ENCODE peak calls at places on chromosomes 13 and 19, in six cellular contexts. J, I, S, L, M and Z are unnamed samples.

GRCh38 chr13:100508391-100508790 is 80.2 kb downstream of the GGACT start:
- DNase-seq in L (no peak), I (no peak), M (no peak), S (no peak), J (peak; percentile 96), Z (no peak)

GRCh38 chr19:12872941-12873890 is 8.0 kb downstream of the DNASE2 start:
- DNase-seq in L (peak; percentile 39), I (peak; percentile 35), S (no peak), J (no peak), M (peak; percentile 75), Z (no peak)

GRCh38 chr13:41470187-41470586 is 12.8 kb downstream of the RGCC start:
- DNase-seq in M (no peak), I (no peak), L (no peak), J (no peak), S (no peak), Z (no peak)

GRCh38 chr13:21675095-21676007 is 4.5 kb downstream of the FGF9 start:
- DNase-seq in M (peak; percentile 48), I (peak; percentile 61), S (no peak), J (no peak), L (no peak), Z (no peak)

GRCh38 chr19:40529093-40529954 is 47.3 kb upstream of the SHKBP1 start:
- DNase-seq in M (peak; percentile 89), J (peak; percentile 49), I (peak; percentile 90), S (peak; percentile 25), L (peak; percentile 58), Z (peak; percentile 53)

GRCh38 chr19:4952945-4953344 is 16.0 kb upstream of the KDM4B start:
- DNase-seq in L (no peak), M (no peak), J (no peak), S (no peak), I (no peak), Z (no peak)

GRCh38 chr13:46894534-46894906 is 2.3 kb downstream of the HTR2A start:
- DNase-seq in S (no peak), M (no peak), L (peak; percentile 49), J (no peak), I (no peak), Z (no peak)

GRCh38 chr13:27605610-27606200 is 14.6 kb downstream of the LNX2 start:
- DNase-seq in J (no peak), M (no peak), L (peak; percentile 28), S (no peak), I (no peak), Z (no peak)

GRCh38 chr13:99686157-99686572 is 184.9 kb downstream of the TM9SF2 start:
- DNase-seq in L (peak; percentile 11), J (no peak), S (no peak), M (no peak), I (peak; percentile 73), Z (no peak)

GRCh38 chr19:52237771-52238400 is 31.5 kb upstream of the ZNF766 start:
- DNase-seq in S (no peak), I (peak; percentile 68), M (peak; percentile 65), L (peak; percentile 58), J (no peak), Z (peak; percentile 49)

GRCh38 chr13:99600318-99600717 is 99.0 kb downstream of the TM9SF2 start:
- DNase-seq in I (no peak), L (no peak), M (peak; percentile 25), S (no peak), J (no peak), Z (no peak)